ENCODE peak calls at places on chromosomes 6 and 20, in ten cellular contexts. E is cardiac muscle cell; T is aorta; D is stimulated activated CD8-positive, alpha-beta memory T cell treated with anti-CD3 and anti-CD28 coated beads, Interleukin-15, amount 100 ng/mL, for 1 hour; R is effector memory CD8-positive, alpha-beta T cell; A is left cardiac atrium; U is type B pancreatic cell; Q is fibroblast of mammary gland; S is naive B cell; Y is ureter. K is an unnamed sample.

GRCh38 chr20:6298049-6298448 is 175.2 kb upstream of the FERMT1 start:
- DNase-seq in T (no peak), R (no peak), E (peak), S (no peak), A (no peak), Y (no peak), U (no peak), D (no peak), Q (no peak), K (no peak)

GRCh38 chr6:110761371-110761770 is 53.9 kb downstream of the CDK19 start:
- DNase-seq in E (no peak), D (no peak), R (no peak), T (no peak), A (no peak), Q (no peak), Y (no peak), S (no peak), U (no peak), K (peak)

GRCh38 chr20:62321521-62321948 is 18.7 kb downstream of the ADRM1 start:
- DNase-seq in Y (no peak), A (no peak), T (no peak), E (no peak), U (no peak), Q (peak), R (no peak), D (no peak), S (no peak), K (peak)

GRCh38 chr6:89430563-89430962 is 2.4 kb upstream of the ANKRD6 start:
- DNase-seq in A (no peak), U (no peak), T (no peak), E (peak), D (no peak), R (no peak), Y (no peak), Q (no peak), S (no peak), K (no peak)

GRCh38 chr6:27494103-27494502 is 21.2 kb upstream of the ZNF184 start:
- DNase-seq in D (no peak), E (no peak), Q (no peak), T (no peak), U (no peak), A (no peak), S (no peak), Y (no peak), R (no peak), K (no peak)

GRCh38 chr20:2224246-2224645 is 71.6 kb upstream of the TGM3 start:
- DNase-seq in S (no peak), D (no peak), Q (no peak), R (no peak), Y (no peak), A (no peak), T (no peak), U (no peak), E (no peak), K (no peak)

GRCh38 chr20:2261105-2261504 is 34.7 kb upstream of the TGM3 start:
- DNase-seq in Q (no peak), Y (no peak), D (no peak), A (no peak), E (no peak), T (no peak), S (no peak), R (no peak), U (no peak), K (no peak)

GRCh38 chr20:64279826-64280459 is 24.4 kb downstream of the PCMTD2 start:
- DNase-seq in S (no peak), E (no peak), A (no peak), Y (no peak), T (no peak), Q (no peak), D (no peak), R (no peak), U (no peak), K (no peak)

GRCh38 chr6:139509167-139509566 is 134.7 kb upstream of the CITED2 start:
- DNase-seq in Q (no peak), S (no peak), U (no peak), R (no peak), T (no peak), E (no peak), A (no peak), D (no peak), Y (no peak), K (no peak)

GRCh38 chr20:32031007-32031958 is 20.8 kb upstream of the HCK start:
- DNase-seq in R (peak), A (peak), Y (peak), Q (peak), E (peak), U (peak), T (peak), S (peak), D (peak), K (peak)

GRCh38 chr6:128364766-128365519 is 155.5 kb downstream of the PTPRK start:
- DNase-seq in D (no peak), S (no peak), Y (no peak), T (no peak), R (no peak), Q (no peak), A (no peak), E (no peak), U (no peak), K (no peak)

GRCh38 chr6:127162808-127163207 is 44.3 kb downstream of the RSPO3 start:
- DNase-seq in D (no peak), U (no peak), Q (peak), S (no peak), R (no peak), A (no peak), E (no peak), T (no peak), Y (no peak), K (no peak)

GRCh38 chr6:111173341-111173740 is 86.0 kb downstream of the SLC16A10 start:
- DNase-seq in E (no peak), R (no peak), Q (no peak), U (no peak), A (no peak), T (no peak), D (no peak), S (no peak), Y (no peak), K (no peak)

GRCh38 chr6:132399376-132400074 is 1.8 kb downstream of the MOXD1 start:
- DNase-seq in T (no peak), R (no peak), S (no peak), E (no peak), Q (peak), U (no peak), Y (no peak), A (no peak), D (no peak), K (peak)

GRCh38 chr20:48287552-48288170 is 502.4 kb upstream of the SULF2 start:
- DNase-seq in A (no peak), R (no peak), E (no peak), T (no peak), S (no peak), U (no peak), Q (no peak), Y (no peak), D (no peak), K (no peak)